ENCODE peak calls at places on chromosomes 2 and 18, in nine cellular contexts. B, W, C, O, X, P, K, D and E are unnamed samples.

GRCh38 chr2:29309090-29310054 is 194.2 kb downstream of the CLIP4 start:
- DNase-seq in B (peak; percentile 84), W (peak; percentile 6), C (peak; percentile 30), O (peak; percentile 60), X (peak; percentile 57), P (peak; percentile 63), K (peak; percentile 68), D (peak; percentile 17), E (peak; percentile 61)

GRCh38 chr2:134581877-134582546 is 136.8 kb downstream of the TMEM163 start:
- DNase-seq in B (no peak), W (no peak), C (no peak), O (no peak), X (no peak), P (no peak), K (no peak), D (no peak), E (no peak)

GRCh38 chr2:143553261-143553660 is 424.0 kb downstream of the ARHGAP15 start:
- DNase-seq in B (no peak), W (no peak), C (no peak), O (no peak), X (no peak), P (no peak), K (no peak), D (no peak), E (no peak)

GRCh38 chr2:102439065-102439695 is 16.2 kb downstream of the IL18RAP start:
- DNase-seq in B (no peak), W (no peak), C (peak; percentile 88), O (peak; percentile 54), X (no peak), P (no peak), K (peak; percentile 77), D (no peak), E (no peak)

GRCh38 chr2:23843051-23843976 is 83.6 kb downstream of the ATAD2B start:
- DNase-seq in B (no peak), W (no peak), C (no peak), O (peak; percentile 55), X (no peak), P (no peak), K (no peak), D (no peak), E (no peak)

GRCh38 chr2:19355931-19356544 is 2.4 kb downstream of the OSR1 start:
- DNase-seq in B (no peak), W (no peak), C (no peak), O (peak; percentile 42), X (no peak), P (peak; percentile 31), K (no peak), D (no peak), E (no peak)

GRCh38 chr2:128363991-128364390 is 45.3 kb upstream of the HS6ST1 start:
- DNase-seq in B (no peak), W (no peak), C (no peak), O (no peak), X (no peak), P (no peak), K (peak; percentile 16), D (no peak), E (peak; percentile 39)

GRCh38 chr2:61177727-61178549 is 15.9 kb downstream of the C2orf74 start:
- DNase-seq in B (no peak), W (no peak), C (peak; percentile 29), O (no peak), X (no peak), P (peak; percentile 45), K (peak; percentile 43), D (peak; percentile 26), E (peak; percentile 61)

GRCh38 chr2:203840816-203841215 is 26.8 kb upstream of the CTLA4 start:
- DNase-seq in B (no peak), W (no peak), C (no peak), O (no peak), X (no peak), P (no peak), K (no peak), D (no peak), E (no peak)

GRCh38 chr2:176643711-176644110 is 374.5 kb downstream of the MTX2 start:
- DNase-seq in B (peak; percentile 58), W (peak; percentile 63), C (no peak), O (no peak), X (no peak), P (no peak), K (peak; percentile 90), D (no peak), E (no peak)

GRCh38 chr2:20624884-20625485 is 25.9 kb downstream of the HS1BP3 start:
- DNase-seq in B (peak; percentile 4), W (no peak), C (no peak), O (no peak), X (no peak), P (no peak), K (no peak), D (no peak), E (no peak)

GRCh38 chr18:32730620-32731021 is 42.2 kb downstream of the KLHL14 start:
- DNase-seq in B (no peak), W (peak; percentile 47), C (peak; percentile 47), O (no peak), X (peak; percentile 9), P (peak; percentile 15), K (peak; percentile 46), D (no peak), E (peak; percentile 34)

GRCh38 chr2:156430978-156431358 is 5.2 kb upstream of the GPD2 start:
- DNase-seq in B (no peak), W (no peak), C (peak; percentile 50), O (peak; percentile 59), X (no peak), P (peak; percentile 70), K (peak; percentile 74), D (no peak), E (no peak)

GRCh38 chr18:80200932-80201672 is 46.2 kb downstream of the PARD6G start:
- DNase-seq in B (no peak), W (no peak), C (no peak), O (no peak), X (no peak), P (no peak), K (no peak), D (no peak), E (no peak)

GRCh38 chr2:66508358-66509071 is 73.6 kb downstream of the MEIS1 start:
- DNase-seq in B (peak; percentile 13), W (no peak), C (no peak), O (no peak), X (no peak), P (no peak), K (no peak), D (no peak), E (peak; percentile 87)

GRCh38 chr18:48824231-48824970 is 126.4 kb downstream of the SMAD7 start:
- DNase-seq in B (no peak), W (no peak), C (no peak), O (no peak), X (no peak), P (no peak), K (no peak), D (no peak), E (no peak)

GRCh38 chr2:76202866-76203265 is 492.2 kb upstream of the GCFC2 start:
- DNase-seq in B (no peak), W (no peak), C (no peak), O (no peak), X (no peak), P (no peak), K (no peak), D (no peak), E (no peak)

GRCh38 chr2:149161481-149162225 is 123.2 kb downstream of the LYPD6B start:
- DNase-seq in B (no peak), W (no peak), C (no peak), O (no peak), X (no peak), P (no peak), K (peak; percentile 49), D (no peak), E (no peak)

GRCh38 chr18:59547691-59548182 is 149.5 kb downstream of the CCBE1 start:
- DNase-seq in B (no peak), W (no peak), C (no peak), O (peak; percentile 54), X (peak; percentile 62), P (no peak), K (peak; percentile 81), D (no peak), E (no peak)

GRCh38 chr18:48330016-48330991 is 78.9 kb downstream of the ZBTB7C start:
- DNase-seq in B (no peak), W (peak; percentile 23), C (peak; percentile 96), O (peak; percentile 78), X (peak; percentile 29), P (no peak), K (peak; percentile 85), D (no peak), E (no peak)

GRCh38 chr2:168470880-168471475 is 14.9 kb downstream of the CERS6 start:
- DNase-seq in B (peak; percentile 12), W (no peak), C (no peak), O (no peak), X (no peak), P (no peak), K (no peak), D (no peak), E (no peak)

GRCh38 chr2:172021074-172021931 is 21.6 kb downstream of the METAP1D start:
- DNase-seq in B (no peak), W (no peak), C (no peak), O (no peak), X (no peak), P (no peak), K (peak; percentile 39), D (no peak), E (no peak)

GRCh38 chr2:134402385-134402784 is 148.5 kb downstream of the MGAT5 start:
- DNase-seq in B (no peak), W (no peak), C (no peak), O (no peak), X (peak; percentile 85), P (no peak), K (peak; percentile 27), D (no peak), E (no peak)

GRCh38 chr2:201366166-201366565 is 9.0 kb upstream of the FLACC1 start:
- DNase-seq in B (no peak), W (no peak), C (no peak), O (no peak), X (no peak), P (no peak), K (no peak), D (no peak), E (no peak)

GRCh38 chr2:86563650-86564061 is 413 bp upstream of the CHMP3 start:
- DNase-seq in B (no peak), W (no peak), C (no peak), O (no peak), X (no peak), P (no peak), K (no peak), D (no peak), E (no peak)

GRCh38 chr2:190537765-190538164 is 3.2 kb upstream of the NEMP2 start:
- DNase-seq in B (no peak), W (no peak), C (no peak), O (no peak), X (no peak), P (no peak), K (peak; percentile 84), D (no peak), E (no peak)

GRCh38 chr2:20543579-20543887 is 96.7 kb downstream of the RHOB start:
- DNase-seq in B (no peak), W (no peak), C (no peak), O (no peak), X (no peak), P (no peak), K (no peak), D (no peak), E (peak; percentile 78)

GRCh38 chr2:2757764-2758163 is 426.7 kb upstream of the MYT1L start:
- DNase-seq in B (no peak), W (no peak), C (no peak), O (no peak), X (no peak), P (peak; percentile 44), K (no peak), D (no peak), E (no peak)

GRCh38 chr2:56184500-56184996 is 758 bp downstream of the CCDC85A start:
- DNase-seq in B (no peak), W (peak; percentile 14), C (no peak), O (peak; percentile 20), X (no peak), P (no peak), K (no peak), D (no peak), E (no peak)

GRCh38 chr18:77063256-77063655 is 69.3 kb downstream of the MBP start:
- DNase-seq in B (no peak), W (no peak), C (peak; percentile 32), O (no peak), X (no peak), P (peak; percentile 71), K (peak; percentile 75), D (peak; percentile 65), E (no peak)

GRCh38 chr2:44168684-44169154 is at the start of gene PPM1B:
- DNase-seq in B (peak; percentile 100), W (no peak), C (no peak), O (no peak), X (no peak), P (no peak), K (no peak), D (peak; percentile 100), E (peak; percentile 96)